ENCODE peak calls at places on chromosome 1, in eight cellular contexts. F is iPS-NIHi11, A is NCI-H1436, R is thyroid gland, B is Calu3, Z is iris pigment epithelial cell, S is activated T-cell treated with anti-CD3 and anti-CD28 coated beads for 1 hour, G is hippocampal formation. I is an unnamed sample.

GRCh38 chr1:101373570-101373969 is 136.8 kb downstream of the S1PR1 start:
- DNase-seq in F (no peak), A (no peak), R (no peak), B (no peak), Z (no peak), S (no peak), G (no peak), I (no peak)

GRCh38 chr1:227774051-227774720 is 39.0 kb downstream of the SNAP47 start:
- DNase-seq in F (no peak), A (no peak), R (no peak), B (no peak), Z (no peak), S (no peak), G (no peak), I (no peak)

GRCh38 chr1:19414490-19414889 is 70.8 kb downstream of the CAPZB start:
- DNase-seq in F (no peak), A (no peak), R (peak; percentile 21), B (no peak), Z (no peak), S (no peak), G (peak; percentile 57), I (no peak)

GRCh38 chr1:25565188-25565591 is 21.8 kb downstream of the LDLRAP1 start:
- DNase-seq in F (no peak), A (no peak), R (no peak), B (no peak), Z (peak; percentile 57), S (peak; percentile 27), G (no peak), I (no peak)

GRCh38 chr1:66013371-66013770 is 220.7 kb downstream of the PDE4B start:
- DNase-seq in F (no peak), A (no peak), R (no peak), B (no peak), Z (no peak), S (no peak), G (no peak), I (no peak)

GRCh38 chr1:32863516-32864245 is 7.0 kb downstream of the FNDC5 start:
- DNase-seq in F (no peak), A (no peak), R (no peak), B (no peak), Z (no peak), S (no peak), G (no peak), I (no peak)

GRCh38 chr1:175808573-175808972 is 65.2 kb upstream of the TNR start:
- DNase-seq in F (peak; percentile 26), A (no peak), R (no peak), B (no peak), Z (no peak), S (no peak), G (no peak), I (no peak)

GRCh38 chr1:5424802-5425201 is 567.4 kb downstream of the NPHP4 start:
- DNase-seq in F (peak; percentile 57), A (peak; percentile 5), R (no peak), B (no peak), Z (no peak), S (no peak), G (no peak), I (no peak)

GRCh38 chr1:45050931-45051748 is 39.1 kb downstream of the UROD start:
- DNase-seq in F (no peak), A (no peak), R (no peak), B (no peak), Z (peak; percentile 10), S (no peak), G (no peak), I (peak; percentile 3)

I was measured in effector CD4-positive, alpha-beta T cell.